ENCODE peak calls at places on chromosome 1, in ten cellular contexts. Q, Z, W, Y, T, F, H, B, V and A are unnamed samples.

GRCh38 chr1:12001249-12001917 is 17.9 kb upstream of the MIIP start:
- DNase-seq in Q (peak; percentile 82), Z (no peak), W (peak; percentile 48), Y (peak; percentile 75), T (peak; percentile 46), F (no peak), H (peak; percentile 54), B (peak; percentile 47), V (no peak), A (no peak)

GRCh38 chr1:7648761-7649384 is 122.2 kb upstream of the VAMP3 start:
- DNase-seq in Q (peak; percentile 70), Z (no peak), W (no peak), Y (peak; percentile 46), T (no peak), F (no peak), H (no peak), B (no peak), V (no peak), A (no peak)

GRCh38 chr1:64112281-64112680 is 91.1 kb upstream of the UBE2U start:
- DNase-seq in Q (peak; percentile 60), Z (peak; percentile 97), W (peak; percentile 85), Y (peak; percentile 77), T (no peak), F (no peak), H (peak; percentile 83), B (no peak), V (no peak), A (peak; percentile 78)

GRCh38 chr1:33338495-33339211 is 17.8 kb upstream of the A3GALT2 start:
- DNase-seq in Q (peak; percentile 99), Z (no peak), W (peak; percentile 20), Y (peak; percentile 96), T (no peak), F (no peak), H (peak; percentile 69), B (no peak), V (no peak), A (peak; percentile 74)

GRCh38 chr1:19980298-19980697 is 880 bp upstream of the PLA2G2A start:
- DNase-seq in Q (no peak), Z (no peak), W (no peak), Y (no peak), T (no peak), F (no peak), H (no peak), B (no peak), V (no peak), A (no peak)

GRCh38 chr1:205977348-205978014 is 25.7 kb downstream of the RAB7B start:
- DNase-seq in Q (peak; percentile 89), Z (no peak), W (peak; percentile 78), Y (peak; percentile 88), T (peak; percentile 76), F (peak; percentile 72), H (peak; percentile 78), B (peak; percentile 81), V (peak; percentile 85), A (peak; percentile 44)

GRCh38 chr1:31642366-31642765 is 2.3 kb downstream of the PEF1 start:
- DNase-seq in Q (no peak), Z (no peak), W (no peak), Y (no peak), T (no peak), F (no peak), H (no peak), B (no peak), V (no peak), A (no peak)

GRCh38 chr1:33346921-33347649 is 26.2 kb upstream of the A3GALT2 start:
- DNase-seq in Q (peak; percentile 94), Z (peak; percentile 75), W (peak; percentile 99), Y (peak; percentile 94), T (no peak), F (no peak), H (peak; percentile 98), B (no peak), V (no peak), A (peak; percentile 92)

GRCh38 chr1:213977909-213978308 is 9.9 kb upstream of the PROX1 start:
- DNase-seq in Q (no peak), Z (no peak), W (no peak), Y (no peak), T (no peak), F (no peak), H (no peak), B (no peak), V (no peak), A (no peak)